ENCODE peak calls at places on chromosomes 4 and X, in six cellular contexts. I is H9, H is IMR-90, G is neuronal stem cell, A is H1, C is mesenchymal stem cell. J is an unnamed sample.

GRCh38 chr4:7782783-7783182 is 156.9 kb downstream of the AFAP1 start:
- DNase-seq in I (no peak), H (no peak), G (no peak), A (no peak), C (no peak), J (no peak)

GRCh38 chr4:142961866-142962265 is 115.8 kb upstream of the INPP4B start:
- DNase-seq in I (no peak), H (no peak), G (no peak), A (no peak), C (no peak), J (no peak)

GRCh38 chr4:155889036-155889793 is 14.3 kb upstream of the TDO2 start:
- DNase-seq in I (no peak), H (peak; percentile 89), G (no peak), A (no peak), C (peak; percentile 94), J (no peak)

GRCh38 chr4:89056953-89057398 is at the start of gene FAM13A:
- DNase-seq in I (peak; percentile 89), H (peak; percentile 97), G (peak; percentile 80), A (peak; percentile 60), C (peak; percentile 95), J (peak; percentile 84)

GRCh38 chrX:48835524-48836329 is at the start of gene PCSK1N:
- DNase-seq in I (peak; percentile 60), H (no peak), G (no peak), A (no peak), C (no peak), J (no peak)

GRCh38 chr4:113908829-113909228 is 70.6 kb downstream of the ARSJ start:
- DNase-seq in I (no peak), H (no peak), G (no peak), A (no peak), C (peak; percentile 22), J (no peak)

GRCh38 chrX:78109458-78109857 is 5.4 kb downstream of the PGK1 start:
- DNase-seq in I (no peak), H (no peak), G (no peak), A (no peak), C (no peak), J (no peak)

GRCh38 chr4:90159193-90159592 is 32.0 kb downstream of the CCSER1 start:
- DNase-seq in I (no peak), H (no peak), G (no peak), A (no peak), C (no peak), J (no peak)

GRCh38 chrX:21932277-21932996 is 8.1 kb upstream of the SMS start:
- DNase-seq in I (no peak), H (peak; percentile 97), G (no peak), A (no peak), C (peak; percentile 93), J (peak; percentile 80)

GRCh38 chrX:10555846-10556245 is 64.5 kb downstream of the MID1 start:
- DNase-seq in I (no peak), H (no peak), G (no peak), A (no peak), C (no peak), J (no peak)

GRCh38 chrX:77556276-77556675 is 109.1 kb downstream of the FGF16 start:
- DNase-seq in I (no peak), H (no peak), G (no peak), A (no peak), C (no peak), J (no peak)

GRCh38 chrX:330726-331144 is 12.1 kb upstream of the GTPBP6 start:
- DNase-seq in I (no peak), H (no peak), G (no peak), A (no peak), C (no peak), J (no peak)

GRCh38 chrX:84453351-84454246 is 48.7 kb downstream of the HDX start:
- DNase-seq in I (no peak), H (no peak), G (no peak), A (no peak), C (no peak), J (no peak)

GRCh38 chr4:137124278-137124932 is 407.9 kb downstream of the PCDH18 start:
- DNase-seq in I (no peak), H (peak; percentile 79), G (peak; percentile 31), A (no peak), C (peak; percentile 74), J (peak; percentile 62)

GRCh38 chr4:186485621-186486062 is 69.7 kb downstream of the MTNR1A start:
- DNase-seq in I (no peak), H (peak; percentile 19), G (peak; percentile 45), A (peak; percentile 53), C (peak; percentile 24), J (no peak)

GRCh38 chr4:139469869-139470268 is 15.9 kb downstream of the RAB33B start:
- DNase-seq in I (no peak), H (no peak), G (no peak), A (no peak), C (no peak), J (no peak)

GRCh38 chr4:139469216-139469615 is 15.3 kb downstream of the RAB33B start:
- DNase-seq in I (no peak), H (peak; percentile 26), G (no peak), A (no peak), C (no peak), J (peak; percentile 8)

GRCh38 chr4:139472761-139473335 is 18.9 kb downstream of the RAB33B start:
- DNase-seq in I (no peak), H (no peak), G (no peak), A (no peak), C (no peak), J (no peak)

GRCh38 chr4:139470997-139471665 is 17.2 kb downstream of the RAB33B start:
- DNase-seq in I (no peak), H (no peak), G (no peak), A (no peak), C (no peak), J (no peak)

GRCh38 chr4:139470295-139470694 is 16.4 kb downstream of the RAB33B start:
- DNase-seq in I (no peak), H (no peak), G (no peak), A (no peak), C (no peak), J (no peak)
- H3K23ac ChIP-seq in I (no peak overlapping the region), H (no peak overlapping the region), G (no peak overlapping the region), A (no peak overlapping the region), C (no peak overlapping the region), J (no peak overlapping the region)

GRCh38 chr4:1290165-1290977 is 680 bp downstream of the MAEA start:
- DNase-seq in I (no peak), H (peak; percentile 4), G (no peak), A (no peak), C (peak; percentile 25), J (peak; percentile 66)

GRCh38 chr4:1293531-1293941 is 3.8 kb downstream of the MAEA start:
- DNase-seq in I (no peak), H (no peak), G (no peak), A (no peak), C (no peak), J (no peak)

GRCh38 chr4:1293981-1294380 is 4.3 kb downstream of the MAEA start:
- DNase-seq in I (no peak), H (no peak), G (no peak), A (no peak), C (no peak), J (no peak)

GRCh38 chr4:1291091-1291490 is 1.4 kb downstream of the MAEA start:
- DNase-seq in I (peak; percentile 17), H (no peak), G (no peak), A (no peak), C (no peak), J (no peak)

GRCh38 chr4:1291996-1292702 is 2.5 kb downstream of the MAEA start:
- DNase-seq in I (peak; percentile 10), H (no peak), G (no peak), A (no peak), C (no peak), J (no peak)
- H3K4me2 ChIP-seq in I (no peak overlapping the region), H (no peak overlapping the region), G (no peak overlapping the region), A (no peak overlapping the region), C (no peak overlapping the region), J (no peak overlapping the region)

DNA sequence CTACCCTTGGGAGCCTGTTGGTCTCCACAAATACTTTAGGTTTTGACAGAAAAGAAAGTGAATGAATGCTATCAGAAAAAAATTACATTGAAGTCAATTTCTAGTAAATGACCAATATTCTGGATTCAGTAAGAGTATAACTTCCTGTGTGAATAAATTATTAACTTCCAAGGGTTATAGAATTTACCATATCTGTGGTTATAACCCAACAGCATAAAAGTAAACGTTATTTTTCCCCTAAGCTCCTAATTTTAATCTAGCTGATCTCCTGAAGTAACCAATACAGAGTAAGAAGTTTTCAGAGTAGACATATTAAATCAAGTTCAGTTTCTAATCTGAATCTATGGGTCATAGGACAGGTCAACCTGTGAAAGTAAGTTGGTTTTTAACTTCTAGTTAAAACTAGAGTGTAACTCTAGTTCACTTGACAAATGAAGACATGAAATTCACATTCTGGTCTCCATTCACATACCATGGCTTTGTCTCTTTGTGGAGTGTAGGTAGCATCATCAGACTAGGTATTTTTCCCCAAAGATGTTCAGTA is 22.8 kb downstream of the DTHD1 start:
- DNase-seq in I (no peak), H (no peak), G (no peak), A (no peak), C (no peak), J (no peak)
- H4K91ac ChIP-seq in I (no peak overlapping the region), H (no peak overlapping the region), G (no peak overlapping the region), A (no peak overlapping the region), C (no peak overlapping the region), J (no peak overlapping the region)

DNA sequence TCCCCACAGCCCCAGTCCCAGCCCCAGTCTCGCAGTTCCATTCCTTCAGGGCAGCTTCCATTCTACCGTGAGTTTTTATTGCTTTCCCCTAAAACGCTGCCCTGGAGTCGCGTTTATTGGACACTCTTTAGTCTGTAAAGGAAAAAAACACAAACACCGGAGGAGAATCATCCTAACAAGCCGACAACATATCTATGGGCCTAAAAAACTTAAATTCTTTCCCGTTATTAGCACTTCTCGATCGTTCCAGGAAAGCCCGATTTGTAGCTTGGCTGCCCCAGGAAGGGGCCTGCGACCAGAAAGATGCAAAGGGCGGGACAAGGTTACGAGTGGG is 178.5 kb downstream of the CBR4 start:
- DNase-seq in I (no peak), H (no peak), G (no peak), A (no peak), C (no peak), J (no peak)
- H3K23ac ChIP-seq in I (no peak overlapping the region), H (peak overlapping the region; percentile 55), G (no peak overlapping the region), A (no peak overlapping the region), C (no peak overlapping the region), J (no peak overlapping the region)